ENCODE peak calls at places on chromosomes 3 and 15, in ten cellular contexts. One of them, this sample, is unnamed.
A peak's percentile ranks its signal among the peaks of the same experiment; 100 is the strongest.

GRCh38 chr3:38588995-38589937 is 60.2 kb downstream of the SCN5A start:
- DNase-seq in spleen: peak; percentile 57
- DNase-seq in HepG2: no peak
- DNase-seq in Panc1: no peak
- DNase-seq in GM23338: no peak
- DNase-seq in sigmoid colon: no peak
- DNase-seq in HCT116: no peak
- DNase-seq in breast epithelium: no peak
- DNase-seq in transverse colon: peak; percentile 2
- DNase-seq in stomach: peak; percentile 10
- DNase-seq in this sample: no peak

GRCh38 chr3:40504636-40505430 is 1.0 kb upstream of the ZNF620 start:
- DNase-seq in sigmoid colon: no peak
- DNase-seq in HCT116: peak; percentile 66
- DNase-seq in spleen: no peak
- DNase-seq in stomach: no peak
- DNase-seq in transverse colon: no peak
- DNase-seq in Panc1: peak; percentile 76
- DNase-seq in GM23338: no peak
- DNase-seq in HepG2: peak; percentile 76
- DNase-seq in breast epithelium: peak; percentile 33
- DNase-seq in this sample: no peak

GRCh38 chr3:55804170-55805095 is 317.3 kb upstream of the WNT5A start:
- DNase-seq in HepG2: no peak
- DNase-seq in GM23338: peak; percentile 44
- DNase-seq in stomach: no peak
- DNase-seq in HCT116: no peak
- DNase-seq in sigmoid colon: no peak
- DNase-seq in Panc1: no peak
- DNase-seq in transverse colon: no peak
- DNase-seq in breast epithelium: no peak
- DNase-seq in spleen: no peak
- DNase-seq in this sample: no peak

GRCh38 chr3:141442914-141443313 is 43.9 kb upstream of the RASA2 start:
- DNase-seq in Panc1: no peak
- DNase-seq in spleen: no peak
- DNase-seq in breast epithelium: no peak
- DNase-seq in stomach: no peak
- DNase-seq in HCT116: no peak
- DNase-seq in transverse colon: no peak
- DNase-seq in GM23338: no peak
- DNase-seq in HepG2: no peak
- DNase-seq in sigmoid colon: no peak
- DNase-seq in this sample: no peak

GRCh38 chr15:41809121-41809520 is 18.8 kb upstream of the JMJD7 start:
- DNase-seq in breast epithelium: no peak
- DNase-seq in spleen: no peak
- DNase-seq in stomach: no peak
- DNase-seq in HCT116: no peak
- DNase-seq in sigmoid colon: peak; percentile 4
- DNase-seq in GM23338: no peak
- DNase-seq in Panc1: no peak
- DNase-seq in transverse colon: no peak
- DNase-seq in HepG2: no peak
- DNase-seq in this sample: no peak

GRCh38 chr3:12750223-12750622 is 8.8 kb downstream of the TMEM40 start:
- DNase-seq in Panc1: no peak
- DNase-seq in stomach: peak; percentile 72
- DNase-seq in sigmoid colon: no peak
- DNase-seq in HepG2: peak; percentile 31
- DNase-seq in HCT116: peak; percentile 47
- DNase-seq in GM23338: no peak
- DNase-seq in transverse colon: peak; percentile 11
- DNase-seq in spleen: no peak
- DNase-seq in breast epithelium: peak; percentile 61
- DNase-seq in this sample: no peak

GRCh38 chr3:42572278-42572677 is 9.5 kb downstream of the SEC22C start:
- DNase-seq in HepG2: peak; percentile 62
- DNase-seq in transverse colon: peak; percentile 30
- DNase-seq in spleen: no peak
- DNase-seq in GM23338: peak; percentile 91
- DNase-seq in HCT116: peak; percentile 41
- DNase-seq in stomach: no peak
- DNase-seq in breast epithelium: no peak
- DNase-seq in Panc1: no peak
- DNase-seq in sigmoid colon: no peak
- DNase-seq in this sample: no peak

GRCh38 chr3:71210257-71211002 is 373.1 kb downstream of the FOXP1 start:
- DNase-seq in HCT116: no peak
- DNase-seq in sigmoid colon: peak; percentile 88
- DNase-seq in GM23338: no peak
- DNase-seq in breast epithelium: peak; percentile 24
- DNase-seq in HepG2: peak; percentile 87
- DNase-seq in transverse colon: peak; percentile 39
- DNase-seq in stomach: peak; percentile 35
- DNase-seq in spleen: no peak
- DNase-seq in Panc1: no peak
- DNase-seq in this sample: peak; percentile 51

GRCh38 chr3:124467980-124468902 is 262.0 kb upstream of the UMPS start:
- DNase-seq in HCT116: peak; percentile 26
- DNase-seq in GM23338: peak; percentile 76
- DNase-seq in HepG2: peak; percentile 20
- DNase-seq in spleen: no peak
- DNase-seq in Panc1: peak; percentile 33
- DNase-seq in transverse colon: peak; percentile 41
- DNase-seq in sigmoid colon: no peak
- DNase-seq in breast epithelium: no peak
- DNase-seq in stomach: peak; percentile 48
- DNase-seq in this sample: peak; percentile 6

GRCh38 chr3:159948423-159949140 is 40.1 kb upstream of the IL12A start:
- DNase-seq in spleen: no peak
- DNase-seq in transverse colon: no peak
- DNase-seq in sigmoid colon: no peak
- DNase-seq in HepG2: no peak
- DNase-seq in HCT116: no peak
- DNase-seq in Panc1: no peak
- DNase-seq in stomach: no peak
- DNase-seq in breast epithelium: no peak
- DNase-seq in GM23338: no peak
- DNase-seq in this sample: no peak

GRCh38 chr3:127535106-127535785 is 55.3 kb downstream of the TPRA1 start:
- DNase-seq in spleen: no peak
- DNase-seq in Panc1: no peak
- DNase-seq in HepG2: no peak
- DNase-seq in breast epithelium: no peak
- DNase-seq in transverse colon: no peak
- DNase-seq in stomach: no peak
- DNase-seq in HCT116: no peak
- DNase-seq in GM23338: no peak
- DNase-seq in sigmoid colon: no peak
- DNase-seq in this sample: no peak
- H3K4me3 ChIP-seq in spleen: no peak overlapping the region
- H3K4me3 ChIP-seq in Panc1: no peak overlapping the region
- H3K4me3 ChIP-seq in HepG2: no peak overlapping the region
- H3K4me3 ChIP-seq in breast epithelium: no peak overlapping the region
- H3K4me3 ChIP-seq in transverse colon: no peak overlapping the region
- H3K4me3 ChIP-seq in stomach: no peak overlapping the region
- H3K4me3 ChIP-seq in HCT116: no peak overlapping the region
- H3K4me3 ChIP-seq in GM23338: no peak overlapping the region
- H3K4me3 ChIP-seq in sigmoid colon: no peak overlapping the region
- H3K4me3 ChIP-seq in this sample: no peak overlapping the region

DNA sequence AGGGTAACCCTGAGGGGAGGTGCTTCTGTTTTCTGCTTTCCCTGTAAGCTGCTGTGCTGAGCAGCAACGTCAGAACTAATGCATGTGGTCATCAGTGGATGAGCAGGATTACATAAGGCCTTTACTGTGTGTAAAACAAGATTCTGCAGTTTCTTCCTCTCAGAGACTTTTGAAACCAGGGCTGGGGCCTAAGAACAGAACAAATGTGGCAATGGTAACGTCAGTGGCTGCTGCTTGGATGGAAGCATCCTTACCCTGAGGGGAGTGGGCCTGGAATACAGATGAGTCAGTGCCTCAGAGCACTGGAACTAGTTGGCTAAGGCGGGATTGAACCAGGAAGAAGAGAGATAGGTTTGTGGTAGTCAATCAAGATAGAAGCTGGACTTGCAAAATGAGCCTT is 180.2 kb upstream of the KCNH8 start:
- DNase-seq in sigmoid colon: no peak
- DNase-seq in HepG2: no peak
- DNase-seq in stomach: no peak
- DNase-seq in GM23338: no peak
- DNase-seq in transverse colon: no peak
- DNase-seq in Panc1: no peak
- DNase-seq in HCT116: no peak
- DNase-seq in breast epithelium: no peak
- DNase-seq in spleen: no peak
- DNase-seq in this sample: peak; percentile 29
- TF ChIP-seq POLR2AphosphoS5 in sigmoid colon: no peak
- TF ChIP-seq POLR2AphosphoS5 in HepG2: no peak
- TF ChIP-seq POLR2AphosphoS5 in stomach: no peak
- TF ChIP-seq POLR2AphosphoS5 in GM23338: no peak
- TF ChIP-seq POLR2AphosphoS5 in transverse colon: no peak
- TF ChIP-seq POLR2AphosphoS5 in Panc1: no peak
- TF ChIP-seq POLR2AphosphoS5 in HCT116: no peak
- TF ChIP-seq POLR2AphosphoS5 in breast epithelium: no peak
- TF ChIP-seq POLR2AphosphoS5 in spleen: no peak
- TF ChIP-seq POLR2AphosphoS5 in this sample: no peak

DNA sequence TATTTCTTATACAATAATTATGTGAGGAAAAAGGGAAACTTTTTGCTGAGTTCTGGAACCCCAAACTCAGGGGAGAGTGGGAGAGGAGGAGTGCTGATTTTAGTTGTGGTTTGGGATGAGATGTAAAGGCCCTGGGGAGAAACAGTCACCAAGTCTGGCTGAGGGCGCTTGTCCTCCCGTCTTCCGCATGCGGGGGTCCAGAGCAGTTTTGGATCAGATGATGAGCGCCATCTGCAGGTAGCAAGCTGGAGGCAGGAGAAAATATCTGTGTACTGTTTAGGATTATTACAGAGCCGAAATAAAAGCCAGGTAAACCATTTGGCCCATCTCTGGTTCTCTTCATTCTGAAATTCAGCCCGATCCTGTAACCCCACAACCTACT is 1.6 kb upstream of the PARP14 start:
- DNase-seq in sigmoid colon: peak; percentile 93
- DNase-seq in GM23338: peak; percentile 86
- DNase-seq in stomach: peak; percentile 84
- DNase-seq in HCT116: peak; percentile 72
- DNase-seq in HepG2: peak; percentile 64
- DNase-seq in spleen: peak; percentile 90
- DNase-seq in Panc1: peak; percentile 75
- DNase-seq in breast epithelium: peak; percentile 75
- DNase-seq in transverse colon: peak; percentile 87
- DNase-seq in this sample: peak; percentile 82
- H3K4me3 ChIP-seq in sigmoid colon: peak overlapping the region; percentile 69
- H3K4me3 ChIP-seq in GM23338: peak overlapping the region; percentile 89
- H3K4me3 ChIP-seq in stomach: peak overlapping the region; percentile 82
- H3K4me3 ChIP-seq in HCT116: peak overlapping the region; percentile 85
- H3K4me3 ChIP-seq in HepG2: peak overlapping the region; percentile 90
- H3K4me3 ChIP-seq in spleen: peak overlapping the region; percentile 83
- H3K4me3 ChIP-seq in Panc1: peak overlapping the region; percentile 81
- H3K4me3 ChIP-seq in breast epithelium: peak overlapping the region; percentile 88
- H3K4me3 ChIP-seq in transverse colon: peak overlapping the region; percentile 99
- H3K4me3 ChIP-seq in this sample: peak overlapping the region; percentile 16

GRCh38 chr3:191327526-191327925 is 1.7 kb upstream of the CCDC50 start:
- DNase-seq in HCT116: no peak
- DNase-seq in stomach: no peak
- DNase-seq in HepG2: no peak
- DNase-seq in breast epithelium: no peak
- DNase-seq in spleen: no peak
- DNase-seq in GM23338: no peak
- DNase-seq in transverse colon: no peak
- DNase-seq in sigmoid colon: no peak
- DNase-seq in Panc1: no peak
- DNase-seq in this sample: no peak
- TF ChIP-seq POLR2AphosphoS5 in HCT116: no peak
- TF ChIP-seq POLR2AphosphoS5 in stomach: no peak
- TF ChIP-seq POLR2AphosphoS5 in HepG2: no peak
- TF ChIP-seq POLR2AphosphoS5 in breast epithelium: no peak
- TF ChIP-seq POLR2AphosphoS5 in spleen: no peak
- TF ChIP-seq POLR2AphosphoS5 in GM23338: no peak
- TF ChIP-seq POLR2AphosphoS5 in transverse colon: no peak
- TF ChIP-seq POLR2AphosphoS5 in sigmoid colon: no peak
- TF ChIP-seq POLR2AphosphoS5 in Panc1: no peak
- TF ChIP-seq POLR2AphosphoS5 in this sample: no peak

GRCh38 chr3:142962520-142963265 is 781 bp downstream of the PAQR9 start:
- DNase-seq in stomach: no peak
- DNase-seq in HCT116: no peak
- DNase-seq in HepG2: no peak
- DNase-seq in breast epithelium: no peak
- DNase-seq in Panc1: no peak
- DNase-seq in spleen: no peak
- DNase-seq in GM23338: peak; percentile 53
- DNase-seq in transverse colon: no peak
- DNase-seq in sigmoid colon: no peak
- DNase-seq in this sample: no peak
- H3K4me3 ChIP-seq in stomach: peak overlapping the region; percentile 68
- H3K4me3 ChIP-seq in HCT116: no peak overlapping the region
- H3K4me3 ChIP-seq in HepG2: peak overlapping the region; percentile 66
- H3K4me3 ChIP-seq in breast epithelium: peak overlapping the region; percentile 61
- H3K4me3 ChIP-seq in Panc1: peak overlapping the region; percentile 52
- H3K4me3 ChIP-seq in spleen: peak overlapping the region; percentile 45
- H3K4me3 ChIP-seq in GM23338: peak overlapping the region; percentile 58
- H3K4me3 ChIP-seq in transverse colon: peak overlapping the region; percentile 60
- H3K4me3 ChIP-seq in sigmoid colon: peak overlapping the region; percentile 65
- H3K4me3 ChIP-seq in this sample: peak overlapping the region; percentile 65

GRCh38 chr15:79849789-79850188 is 47.0 kb downstream of the MTHFS start:
- DNase-seq in Panc1: no peak
- DNase-seq in sigmoid colon: no peak
- DNase-seq in HepG2: peak; percentile 12
- DNase-seq in stomach: peak; percentile 35
- DNase-seq in HCT116: no peak
- DNase-seq in breast epithelium: no peak
- DNase-seq in transverse colon: no peak
- DNase-seq in GM23338: peak; percentile 82
- DNase-seq in spleen: no peak
- DNase-seq in this sample: peak; percentile 30
- TF ChIP-seq POLR2AphosphoS5 in Panc1: no peak
- TF ChIP-seq POLR2AphosphoS5 in sigmoid colon: no peak
- TF ChIP-seq POLR2AphosphoS5 in HepG2: no peak
- TF ChIP-seq POLR2AphosphoS5 in stomach: no peak
- TF ChIP-seq POLR2AphosphoS5 in HCT116: no peak
- TF ChIP-seq POLR2AphosphoS5 in breast epithelium: no peak
- TF ChIP-seq POLR2AphosphoS5 in transverse colon: no peak
- TF ChIP-seq POLR2AphosphoS5 in GM23338: no peak
- TF ChIP-seq POLR2AphosphoS5 in spleen: no peak
- TF ChIP-seq POLR2AphosphoS5 in this sample: no peak

This sample was measured in HL-60.